ENCODE peak calls at places on chromosomes 6 and 20, in five cellular contexts. H, E, V, F and X are unnamed samples.

GRCh38 chr6:56849876-56850275 is 105.0 kb upstream of the BEND6 start:
- DNase-seq in H (no peak), V (peak; percentile 17), F (no peak), E (peak; percentile 56), X (no peak)

GRCh38 chr6:6704423-6705060 is 116.0 kb downstream of the LY86 start:
- DNase-seq in H (no peak), F (no peak), V (no peak), E (no peak), X (no peak)

GRCh38 chr6:52499026-52499425 is 77.8 kb downstream of the TRAM2 start:
- DNase-seq in H (no peak), E (no peak), F (no peak), V (no peak), X (no peak)

GRCh38 chr6:170289108-170289931 is 1.6 kb downstream of the DLL1 start:
- DNase-seq in V (no peak), F (no peak), E (peak; percentile 19), H (no peak), X (no peak)

GRCh38 chr20:50675671-50676376 is 15.5 kb downstream of the RIPOR3 start:
- DNase-seq in F (no peak), E (peak; percentile 72), H (no peak), V (peak; percentile 39), X (peak; percentile 83)

GRCh38 chr6:44037847-44038542 is 89.3 kb downstream of the MRPL14 start:
- DNase-seq in H (no peak), E (no peak), F (no peak), V (no peak), X (no peak)

GRCh38 chr6:130969807-130970491 is 93.1 kb downstream of the EPB41L2 start:
- DNase-seq in V (peak; percentile 83), E (no peak), H (no peak), F (peak; percentile 9), X (peak; percentile 12)

GRCh38 chr6:138526822-138527235 is 27.5 kb upstream of the NHSL1 start:
- DNase-seq in E (no peak), H (no peak), V (peak; percentile 39), F (no peak), X (no peak)

GRCh38 chr20:40006168-40006860 is 682.7 kb downstream of the MAFB start:
- DNase-seq in E (no peak), V (no peak), H (no peak), F (no peak), X (no peak)

GRCh38 chr20:40009542-40009941 is 679.5 kb downstream of the MAFB start:
- DNase-seq in E (no peak), V (no peak), H (no peak), F (no peak), X (no peak)

GRCh38 chr20:40010483-40010882 is 678.6 kb downstream of the MAFB start:
- DNase-seq in H (no peak), E (no peak), F (no peak), V (no peak), X (peak; percentile 57)

DNA sequence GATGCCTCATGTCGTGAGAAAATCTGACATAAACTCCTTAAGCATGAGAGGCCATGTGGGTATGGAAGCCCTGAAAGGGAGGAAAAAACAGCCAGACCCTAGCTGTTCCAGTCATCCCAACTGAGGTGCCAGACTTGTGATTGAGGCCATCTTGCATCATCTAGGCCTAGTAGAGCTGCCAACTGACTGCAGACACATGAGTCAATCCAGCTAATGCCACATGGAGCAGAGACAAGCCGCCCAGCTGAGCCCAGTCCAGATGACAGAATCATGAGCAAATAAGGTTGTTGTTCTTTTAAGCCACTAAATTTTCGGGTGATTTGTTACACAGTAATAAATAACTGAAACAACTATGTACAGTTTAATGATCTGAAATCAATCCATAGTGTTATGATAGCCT is 680.9 kb downstream of the MAFB start:
- DNase-seq in F (no peak), V (no peak), H (no peak), E (no peak), X (no peak)
- H3K9me3 ChIP-seq in F (no peaks in the 10 kb centered on the region), V (no peaks in the 10 kb centered on the region), H (peaks cover 6% of the 10 kb centered on the region), E (no peaks in the 10 kb centered on the region), X (peaks cover 2% of the 10 kb centered on the region)

GRCh38 chr6:71252960-71253359 is 35.7 kb upstream of the OGFRL1 start:
- DNase-seq in V (no peak), H (no peak), F (no peak), E (no peak), X (no peak)

GRCh38 chr6:71250050-71250689 is 38.4 kb upstream of the OGFRL1 start:
- DNase-seq in H (no peak), E (no peak), V (peak; percentile 95), F (peak; percentile 16), X (no peak)

GRCh38 chr6:71258078-71258866 is 30.3 kb upstream of the OGFRL1 start:
- DNase-seq in F (no peak), E (no peak), H (no peak), V (no peak), X (no peak)

GRCh38 chr6:71252407-71252806 is 36.2 kb upstream of the OGFRL1 start:
- DNase-seq in H (no peak), E (no peak), F (no peak), V (no peak), X (no peak)

DNA sequence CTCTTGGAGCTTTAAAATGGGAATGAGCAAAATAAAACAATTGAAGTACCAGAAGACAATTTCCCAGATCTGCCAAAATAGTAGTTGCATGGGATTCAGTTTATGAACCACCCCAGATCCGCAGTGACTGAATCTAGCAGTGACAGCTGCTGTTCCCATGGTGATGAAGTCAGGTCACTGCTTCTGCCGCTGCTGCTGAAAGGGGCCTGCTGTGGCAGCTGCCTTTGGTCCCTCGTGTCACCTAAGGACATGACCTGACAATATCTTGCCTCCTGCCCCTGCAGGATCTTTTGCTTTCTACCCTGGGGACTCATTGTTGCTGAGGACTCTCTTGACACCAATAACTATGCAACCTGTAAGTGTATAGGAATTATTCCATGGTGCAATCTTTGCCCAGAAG is 34.3 kb upstream of the OGFRL1 start:
- DNase-seq in F (no peak), E (no peak), V (no peak), H (no peak), X (no peak)
- H3K4me1 ChIP-seq in F (peaks cover 22% of the 10 kb centered on the region), E (peaks cover 13% of the 10 kb centered on the region), V (no peaks in the 10 kb centered on the region), H (peaks cover 4% of the 10 kb centered on the region), X (no peaks in the 10 kb centered on the region)

GRCh38 chr20:388034-388994 is 7.8 kb downstream of the TRIB3 start:
- DNase-seq in E (no peak), H (no peak), F (no peak), V (no peak), X (no peak)
- H3K4me3 ChIP-seq in E (no peak overlapping the region), H (no peak overlapping the region), F (no peak overlapping the region), V (no peak overlapping the region), X (no peak overlapping the region)

DNA sequence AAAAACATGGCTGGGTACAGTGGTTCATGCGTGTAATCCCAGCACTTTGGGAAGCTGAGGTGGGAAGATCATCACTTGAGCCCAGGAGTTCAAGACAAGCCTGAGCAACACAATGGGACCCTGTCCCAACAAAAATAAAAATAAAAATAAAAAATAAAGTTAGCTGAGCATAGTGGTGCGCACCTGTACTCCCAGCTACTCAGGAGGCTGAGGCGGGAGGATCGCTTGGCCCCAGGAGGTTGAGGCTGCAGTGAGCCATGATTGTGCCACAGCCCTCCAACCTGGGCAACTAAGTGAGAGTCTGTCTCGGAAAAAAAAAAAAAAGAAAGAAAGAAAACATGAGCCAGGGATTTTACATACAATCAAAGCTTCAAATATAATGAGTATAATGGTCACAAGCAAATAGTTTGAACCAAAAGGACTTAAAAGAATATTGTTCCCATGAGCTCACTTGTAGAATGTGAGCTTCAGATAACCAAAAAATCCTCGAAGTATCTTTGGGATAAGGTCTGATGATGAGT is 31.1 kb downstream of the RANBP9 start:
- DNase-seq in F (no peak), H (no peak), E (no peak), V (no peak), X (no peak)
- H3K9me3 ChIP-seq in F (peaks cover 6% of the 10 kb centered on the region), H (no peaks in the 10 kb centered on the region), E (no peaks in the 10 kb centered on the region), V (no peaks in the 10 kb centered on the region), X (peaks cover 17% of the 10 kb centered on the region)

DNA sequence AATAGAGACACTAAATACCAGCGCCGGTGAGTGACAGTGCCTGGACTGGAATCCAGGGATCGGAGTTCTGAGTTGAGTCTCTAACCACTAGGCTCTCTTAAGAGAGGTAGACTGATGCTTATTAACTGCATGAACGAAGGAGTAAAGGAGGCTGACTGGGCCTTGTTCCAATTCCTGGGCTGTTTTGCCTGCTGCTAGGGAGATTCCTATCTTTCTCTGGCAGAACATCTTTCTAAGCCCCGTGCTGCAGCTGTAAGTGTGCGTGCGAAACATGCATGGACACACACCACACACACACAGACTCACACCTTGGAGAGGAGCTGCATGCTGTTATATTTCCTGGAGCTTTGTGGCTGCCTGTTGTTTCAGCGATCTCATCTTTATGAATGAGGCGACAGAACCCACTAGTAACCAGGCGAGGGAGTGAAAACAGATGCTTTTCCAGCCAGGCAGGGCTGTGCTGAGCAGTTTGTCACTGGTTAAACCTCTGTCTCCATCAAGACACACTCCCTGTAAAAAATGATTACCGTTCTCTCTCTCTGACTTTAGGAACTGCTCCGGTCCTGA is 157.3 kb upstream of the ZNF217 start:
- DNase-seq in H (no peak), V (peak; percentile 77), F (no peak), E (no peak), X (no peak)
- H3K4me1 ChIP-seq in H (no peaks in the 10 kb centered on the region), V (no peaks in the 10 kb centered on the region), F (peaks cover 52% of the 10 kb centered on the region), E (peaks cover 11% of the 10 kb centered on the region), X (peaks cover 66% of the 10 kb centered on the region)

GRCh38 chr20:39048000-39048696 is 86.0 kb downstream of the DHX35 start:
- DNase-seq in F (peak; percentile 73), V (peak; percentile 86), H (peak; percentile 67), E (peak; percentile 85), X (peak; percentile 90)

GRCh38 chr20:39047417-39047985 is 85.4 kb downstream of the DHX35 start:
- DNase-seq in F (no peak), V (no peak), H (no peak), E (no peak), X (no peak)

GRCh38 chr20:39049684-39050554 is 87.8 kb downstream of the DHX35 start:
- DNase-seq in F (peak; percentile 71), H (peak; percentile 77), E (peak; percentile 80), V (peak; percentile 79), X (peak; percentile 90)

GRCh38 chr20:39050555-39050902 is 88.4 kb downstream of the DHX35 start:
- DNase-seq in E (no peak), V (no peak), H (no peak), F (no peak), X (no peak)

DNA sequence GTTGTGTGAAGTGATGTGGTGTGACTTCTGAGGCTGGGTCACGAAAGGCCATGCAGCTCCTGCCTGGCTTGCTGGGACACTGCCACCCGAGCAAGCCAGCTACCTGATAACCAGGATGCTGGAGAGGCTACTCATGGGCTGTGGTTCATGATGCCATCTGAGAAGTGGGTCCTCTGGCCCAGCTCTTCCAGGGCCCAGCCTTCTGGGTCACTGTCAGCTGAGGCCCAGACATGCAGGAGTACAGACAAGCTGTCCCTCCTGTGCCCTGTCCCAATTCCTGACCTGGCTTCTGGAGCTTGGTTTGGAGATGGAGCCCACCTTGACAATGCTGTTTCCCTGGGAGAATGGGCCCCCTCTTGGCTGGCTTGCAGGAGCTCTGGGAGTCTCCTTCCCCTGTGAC is 87.0 kb downstream of the DHX35 start:
- DNase-seq in V (no peak), E (no peak), H (no peak), F (no peak), X (peak; percentile 27)
- H3K4me3 ChIP-seq in V (no peak overlapping the region), E (no peak overlapping the region), H (no peak overlapping the region), F (peak overlapping the region; percentile 58), X (peak overlapping the region; percentile 88)